ENCODE peak calls at places on chromosomes 5 and 9, in eight cellular contexts. K is coronary artery; M is tibial artery; A is tibial nerve; X is psoas muscle; C is CD4-positive, alpha-beta T cell; D is OCI-LY7; W is brain microvascular endothelial cell. V is an unnamed sample.

GRCh38 chr5:34687269-34688011 is 31.3 kb downstream of the RAI14 start:
- DNase-seq in A (no peak), M (no peak), K (no peak), C (no peak), D (no peak), X (no peak), W (peak), V (no peak)

GRCh38 chr9:105142406-105143092 is 101.9 kb upstream of the SLC44A1 start:
- DNase-seq in W (peak), D (no peak), M (no peak), C (no peak), X (no peak), A (no peak), K (no peak), V (no peak)

GRCh38 chr9:114235113-114235589 is 79.8 kb downstream of the COL27A1 start:
- DNase-seq in K (no peak), A (no peak), W (no peak), D (no peak), X (no peak), C (no peak), M (no peak), V (no peak)

GRCh38 chr5:157511656-157512644 is 51.9 kb downstream of the NIPAL4 start:
- DNase-seq in C (no peak), D (no peak), X (peak), A (peak), W (peak), M (peak), K (peak), V (peak)

GRCh38 chr9:69645488-69645887 is 26.7 kb downstream of the APBA1 start:
- DNase-seq in M (no peak), D (no peak), A (no peak), X (no peak), W (no peak), C (no peak), K (no peak), V (peak)

GRCh38 chr5:1734271-1734907 is 65.2 kb downstream of the MRPL36 start:
- DNase-seq in W (no peak), M (no peak), X (no peak), A (no peak), D (no peak), C (no peak), K (no peak), V (peak)

GRCh38 chr5:128645582-128645981 is 107.5 kb upstream of the FBN2 start:
- DNase-seq in W (no peak), K (no peak), M (no peak), X (no peak), D (no peak), A (no peak), C (no peak), V (no peak)

GRCh38 chr5:77379558-77380061 is 112.5 kb downstream of the WDR41 start:
- DNase-seq in K (no peak), A (no peak), M (no peak), C (peak), D (peak), W (no peak), X (no peak), V (no peak)

GRCh38 chr5:40628428-40628827 is 51.3 kb upstream of the PTGER4 start:
- DNase-seq in D (no peak), C (no peak), W (no peak), M (no peak), X (no peak), A (no peak), K (no peak), V (no peak)

GRCh38 chr5:56366986-56367385 is 133.9 kb upstream of the ANKRD55 start:
- DNase-seq in C (no peak), X (no peak), A (no peak), K (no peak), W (no peak), D (no peak), M (no peak), V (no peak)

GRCh38 chr5:156686816-156687215 is 163.3 kb upstream of the PPP1R2B start:
- DNase-seq in A (no peak), K (no peak), X (no peak), W (no peak), C (no peak), M (no peak), D (no peak), V (no peak)

GRCh38 chr5:132019857-132020555 is 8.5 kb upstream of the ACSL6 start:
- DNase-seq in M (no peak), D (no peak), C (peak), K (no peak), A (no peak), X (no peak), W (no peak), V (peak)

GRCh38 chr5:132059696-132060500 is 557 bp upstream of the IL3 start:
- DNase-seq in X (no peak), K (peak), D (no peak), M (peak), C (no peak), A (peak), W (no peak), V (no peak)

GRCh38 chr5:179893076-179893957 is 14.4 kb downstream of the TBC1D9B start:
- DNase-seq in X (no peak), W (no peak), C (no peak), M (no peak), D (no peak), A (no peak), K (no peak), V (no peak)

GRCh38 chr9:129624168-129624759 is 1.7 kb upstream of the NTMT1 start:
- DNase-seq in M (peak), D (peak), C (peak), K (no peak), X (peak), W (peak), A (peak), V (no peak)

GRCh38 chr9:94937214-94937903 is 210.9 kb downstream of the AOPEP start:
- DNase-seq in X (no peak), M (no peak), A (no peak), K (no peak), C (no peak), W (peak), D (no peak), V (no peak)

GRCh38 chr5:159061186-159061796 is 38.4 kb downstream of the EBF1 start:
- DNase-seq in A (peak), W (peak), K (no peak), C (no peak), M (peak), D (no peak), X (peak), V (no peak)

GRCh38 chr9:121340676-121341392 is 29.2 kb downstream of the STOM start:
- DNase-seq in M (no peak), C (no peak), W (no peak), D (no peak), A (no peak), X (no peak), K (no peak), V (no peak)

GRCh38 chr5:57499262-57500050 is 16.8 kb upstream of the ACTBL2 start:
- DNase-seq in A (no peak), M (no peak), W (peak), C (no peak), K (no peak), X (no peak), D (peak), V (no peak)

GRCh38 chr5:39148983-39149534 is 70.3 kb downstream of the FYB1 start:
- DNase-seq in M (no peak), D (no peak), W (no peak), X (no peak), C (no peak), K (no peak), A (no peak), V (no peak)

GRCh38 chr5:170266570-170267379 is 30.8 kb downstream of the LCP2 start:
- DNase-seq in W (no peak), C (peak), D (no peak), X (no peak), M (no peak), A (no peak), K (no peak), V (no peak)

GRCh38 chr5:6803981-6804550 is 90.8 kb downstream of the TENT4A start:
- DNase-seq in A (no peak), M (no peak), D (no peak), W (no peak), C (no peak), K (no peak), X (no peak), V (no peak)

GRCh38 chr5:180470361-180470760 is 23.8 kb upstream of the CNOT6 start:
- DNase-seq in K (no peak), C (no peak), A (no peak), W (no peak), D (no peak), X (no peak), M (no peak), V (no peak)

GRCh38 chr9:99234618-99235017 is 12.5 kb downstream of the SEC61B start:
- DNase-seq in K (no peak), A (no peak), X (no peak), C (no peak), D (no peak), M (no peak), W (no peak), V (no peak)

GRCh38 chr9:34961574-34962480 is 3.7 kb downstream of the PHF24 start:
- DNase-seq in X (no peak), C (no peak), D (no peak), K (no peak), M (no peak), W (peak), A (no peak), V (no peak)

GRCh38 chr9:85425153-85425611 is 316.6 kb downstream of the AGTPBP1 start:
- DNase-seq in M (peak), D (peak), C (no peak), K (no peak), A (peak), W (peak), X (peak), V (peak)

GRCh38 chr9:136840877-136841645 is 1.2 kb upstream of the AJM1 start:
- DNase-seq in A (no peak), D (no peak), C (no peak), K (no peak), W (no peak), X (no peak), M (no peak), V (no peak)

GRCh38 chr5:112986224-112986623 is 9.6 kb downstream of the DCP2 start:
- DNase-seq in W (no peak), X (no peak), D (no peak), M (no peak), A (no peak), C (no peak), K (no peak), V (no peak)

GRCh38 chr5:76794871-76795270 is 24.0 kb upstream of the F2RL1 start:
- DNase-seq in W (no peak), X (no peak), C (no peak), K (no peak), M (no peak), A (no peak), D (no peak), V (no peak)

GRCh38 chr9:81685763-81686613 is 3.4 kb downstream of the TLE1 start:
- DNase-seq in K (no peak), W (peak), A (no peak), C (no peak), M (no peak), X (no peak), D (no peak), V (peak)

GRCh38 chr9:77218612-77219011 is 41.3 kb downstream of the VPS13A start:
- DNase-seq in C (no peak), W (peak), X (no peak), M (no peak), D (no peak), K (no peak), A (no peak), V (no peak)

GRCh38 chr5:13027886-13028285 is 916.6 kb downstream of the DNAH5 start:
- DNase-seq in A (no peak), W (no peak), C (no peak), X (no peak), M (no peak), K (no peak), D (no peak), V (no peak)

GRCh38 chr5:127022846-127023245 is 7.5 kb downstream of the MARCHF3 start:
- DNase-seq in A (no peak), M (no peak), W (no peak), D (no peak), K (no peak), C (no peak), X (no peak), V (no peak)
- TF ChIP-seq CTCF in A (no peak), M (no peak), W (no peak), D (no peak), K (no peak), C (no peak), X (no peak), V (no peak)

GRCh38 chr5:622946-623522 is 10.9 kb downstream of the CEP72 start:
- DNase-seq in K (no peak), A (peak), M (no peak), W (no peak), C (no peak), X (no peak), D (no peak), V (no peak)

GRCh38 chr5:621341-621761 is 9.2 kb downstream of the CEP72 start:
- DNase-seq in C (no peak), X (no peak), M (peak), W (no peak), D (no peak), A (no peak), K (no peak), V (no peak)

GRCh38 chr5:623531-623930 is 11.4 kb downstream of the CEP72 start:
- DNase-seq in M (no peak), D (no peak), C (no peak), A (no peak), X (no peak), K (no peak), W (no peak), V (no peak)

GRCh38 chr5:620586-621180 is 8.5 kb downstream of the CEP72 start:
- DNase-seq in X (no peak), D (no peak), M (peak), W (no peak), K (no peak), C (no peak), A (no peak), V (no peak)

DNA sequence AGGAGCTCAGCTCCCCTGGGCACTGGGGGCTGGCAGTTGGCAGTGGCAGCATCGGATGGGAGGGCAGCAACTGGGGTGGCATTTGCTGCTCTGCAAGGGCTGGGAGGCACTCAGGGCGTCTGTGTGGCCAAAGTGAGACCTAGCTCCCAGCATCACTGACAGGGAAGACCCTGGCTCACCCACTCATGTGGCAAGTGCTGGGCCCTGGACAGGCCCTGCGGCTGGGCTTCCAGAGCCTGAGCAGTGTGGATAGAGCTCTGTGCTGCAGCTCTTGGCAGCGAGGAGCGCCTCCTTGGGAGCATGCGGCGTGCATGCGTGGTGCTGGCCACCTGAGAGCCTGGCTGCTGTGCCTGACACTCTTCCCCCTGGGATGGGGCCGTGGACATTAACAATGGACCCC is 10.2 kb downstream of the CEP72 start:
- DNase-seq in K (no peak), C (no peak), X (no peak), A (no peak), M (peak), W (no peak), D (no peak), V (no peak)
- TF ChIP-seq CTCF in K (no peak), C (no peak), X (no peak), A (no peak), M (no peak), W (no peak), D (no peak), V (no peak)

GRCh38 chr5:94850960-94851359 is 232.5 kb downstream of the SLF1 start:
- DNase-seq in X (no peak), M (no peak), D (no peak), K (no peak), C (no peak), W (no peak), A (no peak), V (no peak)

GRCh38 chr5:94855543-94855942 is 237.1 kb downstream of the SLF1 start:
- DNase-seq in M (no peak), W (no peak), A (no peak), K (no peak), X (no peak), C (no peak), D (no peak), V (no peak)

GRCh38 chr5:94857119-94857518 is 238.7 kb downstream of the SLF1 start:
- DNase-seq in K (no peak), C (no peak), M (no peak), A (no peak), D (no peak), W (no peak), X (no peak), V (no peak)

GRCh38 chr5:94853122-94853521 is 234.7 kb downstream of the SLF1 start:
- DNase-seq in W (no peak), D (no peak), C (no peak), M (no peak), K (no peak), A (no peak), X (no peak), V (no peak)

DNA sequence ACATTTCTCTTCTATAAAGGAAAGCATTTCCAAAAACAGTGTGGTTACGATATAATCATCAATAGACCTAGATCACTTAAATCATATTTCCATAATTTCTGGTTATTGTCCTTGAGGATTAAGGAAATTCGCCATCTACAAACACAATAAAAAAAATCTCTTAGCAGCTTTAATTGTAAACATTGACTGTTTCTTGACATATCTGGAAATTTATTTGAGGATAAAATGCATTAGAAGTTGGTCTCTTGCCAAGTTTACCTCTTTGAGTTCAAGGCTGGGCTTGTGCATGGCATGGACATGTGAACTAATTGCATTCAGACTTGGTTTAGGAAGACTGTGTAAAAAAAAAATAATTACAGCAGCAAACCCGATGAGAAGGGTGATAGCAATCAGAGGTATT is 237.8 kb downstream of the SLF1 start:
- DNase-seq in A (no peak), W (no peak), X (no peak), C (no peak), M (no peak), K (no peak), D (no peak), V (no peak)
- TF ChIP-seq CTCF in A (no peak), W (no peak), X (no peak), C (no peak), M (no peak), K (no peak), D (no peak), V (no peak)

DNA sequence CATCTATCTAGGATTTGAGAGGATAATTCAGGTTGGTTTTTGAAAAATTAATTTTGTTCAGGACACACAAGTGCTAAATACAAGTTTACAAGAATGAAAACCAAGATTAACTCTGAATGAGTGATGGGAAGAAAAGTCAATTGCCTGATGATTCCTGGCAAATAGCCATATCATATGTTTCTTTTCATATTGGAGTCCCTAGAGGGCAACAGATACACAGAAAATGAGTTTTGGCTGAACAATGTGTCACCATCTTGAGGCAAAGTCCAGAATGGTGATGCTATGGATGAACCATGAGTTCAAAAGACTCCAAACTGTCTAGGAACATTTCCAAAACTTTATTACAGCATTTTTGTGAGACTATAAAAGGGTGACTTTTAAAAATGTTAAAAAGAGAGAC is 382.9 kb downstream of the TMEM161B start:
- DNase-seq in C (no peak), A (no peak), W (no peak), X (no peak), D (peak), K (no peak), M (no peak), V (no peak)
- TF ChIP-seq CTCF in C (no peak), A (no peak), W (no peak), X (no peak), D (peak), K (no peak), M (no peak), V (no peak)

GRCh38 chr5:59799668-59800374 is 93.7 kb downstream of the PDE4D start:
- DNase-seq in X (no peak), C (no peak), M (no peak), W (peak), K (no peak), A (no peak), D (peak), V (peak)
- TF ChIP-seq CTCF in X (peak), C (peak), M (peak), W (peak), K (peak), A (peak), D (peak), V (peak)

DNA sequence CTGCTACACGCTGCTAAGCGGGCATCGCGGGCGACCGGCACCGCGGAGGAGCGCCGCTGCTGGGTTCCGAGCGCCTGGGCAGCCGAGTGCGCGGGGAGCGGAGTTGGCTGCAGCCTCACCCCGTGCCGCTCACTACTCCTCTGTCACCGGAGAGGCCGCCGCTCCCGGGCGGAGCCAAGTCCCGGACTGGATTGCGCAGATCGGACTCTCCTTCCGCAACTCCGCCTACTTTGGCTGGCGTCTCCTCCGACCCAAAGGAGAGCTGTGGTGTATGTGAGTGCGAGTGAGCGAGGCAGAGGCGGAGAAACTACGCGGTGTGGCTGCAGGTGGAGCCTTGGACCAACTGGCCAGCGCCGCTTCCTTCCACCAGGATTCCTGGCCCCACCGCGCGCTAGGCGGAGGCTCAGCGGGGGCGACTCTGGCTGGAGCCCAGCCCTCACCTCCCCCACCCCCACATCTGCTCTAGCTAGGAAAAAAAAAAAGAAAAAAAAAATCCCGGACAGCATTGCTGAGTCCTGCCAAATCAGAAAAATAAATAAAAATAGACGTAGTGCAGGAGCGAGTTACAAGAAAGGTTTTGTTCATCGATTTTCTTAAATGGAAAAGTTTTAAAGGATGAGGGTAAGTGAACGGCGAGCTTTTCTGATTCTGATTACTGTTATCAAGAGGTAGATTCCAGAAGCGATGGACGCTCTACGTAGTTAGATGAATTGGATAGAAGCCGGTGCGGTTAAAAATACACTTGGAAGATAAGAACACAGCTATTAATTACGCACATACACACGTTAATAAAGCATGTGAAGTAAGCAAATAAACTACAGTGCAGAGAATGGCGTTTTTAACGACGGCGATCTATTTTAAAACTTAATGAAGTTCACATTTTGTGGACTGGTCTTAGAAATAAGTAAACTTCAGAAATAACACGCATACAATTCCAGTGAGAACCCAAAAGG is at the start of gene SEMA6A:
- DNase-seq in A (peak), D (no peak), M (peak), K (peak), W (peak), X (peak), C (no peak), V (peak)
- TF ChIP-seq CTCF in A (no peak), D (no peak), M (peak), K (no peak), W (no peak), X (no peak), C (no peak), V (no peak)